ENCODE peak calls at places on chromosomes 6 and 20, in four cellular contexts. One of them, this sample, is unnamed.

GRCh38 chr20:4809707-4810106 is 88.0 kb downstream of the PRND start:
- DNase-seq in iPS-NIHi11: no peak
- DNase-seq in caudate nucleus: no peak
- DNase-seq in H7: no peak
- DNase-seq in this sample: no peak

GRCh38 chr20:24502184-24502583 is 32.8 kb downstream of the SYNDIG1 start:
- DNase-seq in iPS-NIHi11: no peak
- DNase-seq in caudate nucleus: peak
- DNase-seq in H7: no peak
- DNase-seq in this sample: no peak

GRCh38 chr6:29762781-29763214 is 39.6 kb downstream of the HLA-F start:
- DNase-seq in iPS-NIHi11: no peak
- DNase-seq in caudate nucleus: no peak
- DNase-seq in H7: no peak
- DNase-seq in this sample: no peak

GRCh38 chr20:32251470-32251869 is 26.0 kb upstream of the KIF3B start:
- DNase-seq in iPS-NIHi11: no peak
- DNase-seq in caudate nucleus: no peak
- DNase-seq in H7: no peak
- DNase-seq in this sample: no peak

GRCh38 chr6:35686873-35687557 is 1.7 kb downstream of the FKBP5 start:
- DNase-seq in iPS-NIHi11: no peak
- DNase-seq in caudate nucleus: no peak
- DNase-seq in H7: no peak
- DNase-seq in this sample: no peak

GRCh38 chr6:27591660-27592059 is 118.8 kb upstream of the ZNF184 start:
- DNase-seq in iPS-NIHi11: peak
- DNase-seq in caudate nucleus: no peak
- DNase-seq in H7: no peak
- DNase-seq in this sample: no peak

GRCh38 chr6:17987576-17988421 is at the start of gene KIF13A:
- DNase-seq in iPS-NIHi11: peak
- DNase-seq in caudate nucleus: peak
- DNase-seq in H7: peak
- DNase-seq in this sample: no peak

GRCh38 chr20:39800548-39800947 is 838.4 kb downstream of the DHX35 start:
- DNase-seq in iPS-NIHi11: no peak
- DNase-seq in caudate nucleus: no peak
- DNase-seq in H7: no peak
- DNase-seq in this sample: no peak

GRCh38 chr20:32354592-32355416 is 3.3 kb upstream of the ASXL1 start:
- DNase-seq in iPS-NIHi11: no peak
- DNase-seq in caudate nucleus: no peak
- DNase-seq in H7: no peak
- DNase-seq in this sample: no peak

GRCh38 chr20:41476013-41476441 is 109.4 kb upstream of the EMILIN3 start:
- DNase-seq in iPS-NIHi11: no peak
- DNase-seq in caudate nucleus: no peak
- DNase-seq in H7: no peak
- DNase-seq in this sample: no peak

GRCh38 chr6:52016918-52017748 is 70.3 kb downstream of the PKHD1 start:
- DNase-seq in iPS-NIHi11: peak
- DNase-seq in caudate nucleus: no peak
- DNase-seq in H7: no peak
- DNase-seq in this sample: no peak

GRCh38 chr6:117237561-117237960 is 27.8 kb upstream of the VGLL2 start:
- DNase-seq in iPS-NIHi11: no peak
- DNase-seq in caudate nucleus: no peak
- DNase-seq in H7: no peak
- DNase-seq in this sample: no peak

GRCh38 chr6:45577836-45578504 is 200.2 kb upstream of the SUPT3H start:
- DNase-seq in iPS-NIHi11: no peak
- DNase-seq in caudate nucleus: no peak
- DNase-seq in H7: no peak
- DNase-seq in this sample: no peak

GRCh38 chr20:62737971-62738881 is 29.6 kb downstream of the NTSR1 start:
- DNase-seq in iPS-NIHi11: no peak
- DNase-seq in caudate nucleus: no peak
- DNase-seq in H7: no peak
- DNase-seq in this sample: no peak

GRCh38 chr6:133184798-133185380 is 56.3 kb upstream of the EYA4 start:
- DNase-seq in iPS-NIHi11: no peak
- DNase-seq in caudate nucleus: no peak
- DNase-seq in H7: no peak
- DNase-seq in this sample: no peak